ENCODE peak calls at places on chromosome 9, in eight cellular contexts. I is hypothalamus, K is EH, E is adrenal gland, Z is activated T-cell treated with anti-CD3 and anti-CD28 coated beads for 1 hour, W is A549, R is A172, P is NCI-H2107. V is an unnamed sample.

GRCh38 chr9:134404376-134405358 is 78.4 kb downstream of the RXRA start:
- DNase-seq in I (no peak), K (no peak), E (no peak), Z (no peak), W (no peak), R (no peak), P (no peak), V (no peak)

GRCh38 chr9:135152608-135153337 is 65.3 kb downstream of the OLFM1 start:
- DNase-seq in I (no peak), K (no peak), E (no peak), Z (no peak), W (no peak), R (peak; percentile 78), P (no peak), V (no peak)

GRCh38 chr9:121222524-121223171 is 21.0 kb upstream of the RAB14 start:
- DNase-seq in I (no peak), K (peak; percentile 67), E (no peak), Z (no peak), W (peak; percentile 55), R (peak; percentile 58), P (no peak), V (peak; percentile 55)

GRCh38 chr9:27367175-27367798 is 70.3 kb upstream of the EQTN start:
- DNase-seq in I (no peak), K (no peak), E (no peak), Z (no peak), W (no peak), R (no peak), P (no peak), V (no peak)

GRCh38 chr9:104091708-104092107 is 2.4 kb upstream of the SMC2 start:
- DNase-seq in I (no peak), K (no peak), E (peak; percentile 67), Z (no peak), W (peak; percentile 25), R (no peak), P (no peak), V (no peak)

GRCh38 chr9:83630938-83631457 is 8.1 kb downstream of the IDNK start:
- DNase-seq in I (no peak), K (no peak), E (no peak), Z (no peak), W (no peak), R (no peak), P (no peak), V (no peak)

GRCh38 chr9:135272608-135273007 is 185.1 kb downstream of the OLFM1 start:
- DNase-seq in I (no peak), K (no peak), E (no peak), Z (no peak), W (no peak), R (no peak), P (no peak), V (no peak)

GRCh38 chr9:104412238-104412637 is 91.8 kb upstream of the OR13F1 start:
- DNase-seq in I (no peak), K (no peak), E (no peak), Z (no peak), W (peak; percentile 11), R (no peak), P (no peak), V (no peak)

GRCh38 chr9:127452481-127453092 is 1.3 kb downstream of the LRSAM1 start:
- DNase-seq in I (no peak), K (peak; percentile 31), E (peak; percentile 65), Z (no peak), W (no peak), R (peak; percentile 32), P (no peak), V (peak; percentile 33)

GRCh38 chr9:33737811-33738606 is 57.4 kb upstream of the PRSS3 start:
- DNase-seq in I (no peak), K (peak; percentile 71), E (peak; percentile 33), Z (no peak), W (peak; percentile 81), R (peak; percentile 58), P (no peak), V (peak; percentile 61)

GRCh38 chr9:94945191-94946144 is 219.0 kb downstream of the AOPEP start:
- DNase-seq in I (no peak), K (peak; percentile 90), E (peak; percentile 59), Z (no peak), W (peak; percentile 81), R (peak; percentile 69), P (no peak), V (peak; percentile 57)

GRCh38 chr9:76180541-76180940 is 213.7 kb downstream of the RFK start:
- DNase-seq in I (no peak), K (peak; percentile 72), E (no peak), Z (no peak), W (peak; percentile 78), R (peak; percentile 68), P (no peak), V (no peak)

V was measured in ACHN.